ENCODE peak calls at places on chromosome 18, in eight cellular contexts. One of them, this sample, is unnamed.

GRCh38 chr18:60549338-60549960 is 176.9 kb upstream of the MC4R start:
- DNase-seq in HT-29: peak
- DNase-seq in thoracic aorta: no peak
- DNase-seq in dorsolateral prefrontal cortex: no peak
- DNase-seq in kidney: no peak
- DNase-seq in HuH-7.5: peak
- DNase-seq in stimulated activated CD4-positive, alpha-beta T cell treated with anti-CD3 and anti-CD28 coated beads, Interleukin-12 subunit alpha, Interleukin-12 subunit beta, amount 100 ng/mL, for 48 hours: no peak
- DNase-seq in T-helper 17 cell: no peak
- DNase-seq in this sample: no peak

GRCh38 chr18:45835057-45835634 is 9.7 kb downstream of the SIGLEC15 start:
- DNase-seq in HT-29: no peak
- DNase-seq in thoracic aorta: no peak
- DNase-seq in dorsolateral prefrontal cortex: no peak
- DNase-seq in kidney: no peak
- DNase-seq in HuH-7.5: no peak
- DNase-seq in stimulated activated CD4-positive, alpha-beta T cell treated with anti-CD3 and anti-CD28 coated beads, Interleukin-12 subunit alpha, Interleukin-12 subunit beta, amount 100 ng/mL, for 48 hours: no peak
- DNase-seq in T-helper 17 cell: no peak
- DNase-seq in this sample: no peak

GRCh38 chr18:41128545-41128944 is 826.5 kb upstream of the PIK3C3 start:
- DNase-seq in HT-29: no peak
- DNase-seq in thoracic aorta: no peak
- DNase-seq in dorsolateral prefrontal cortex: no peak
- DNase-seq in kidney: no peak
- DNase-seq in HuH-7.5: no peak
- DNase-seq in stimulated activated CD4-positive, alpha-beta T cell treated with anti-CD3 and anti-CD28 coated beads, Interleukin-12 subunit alpha, Interleukin-12 subunit beta, amount 100 ng/mL, for 48 hours: no peak
- DNase-seq in T-helper 17 cell: no peak
- DNase-seq in this sample: no peak

GRCh38 chr18:74497308-74497640 is 1.1 kb downstream of the CNDP2 start:
- DNase-seq in HT-29: no peak
- DNase-seq in thoracic aorta: no peak
- DNase-seq in dorsolateral prefrontal cortex: no peak
- DNase-seq in kidney: no peak
- DNase-seq in HuH-7.5: no peak
- DNase-seq in stimulated activated CD4-positive, alpha-beta T cell treated with anti-CD3 and anti-CD28 coated beads, Interleukin-12 subunit alpha, Interleukin-12 subunit beta, amount 100 ng/mL, for 48 hours: no peak
- DNase-seq in T-helper 17 cell: no peak
- DNase-seq in this sample: no peak

GRCh38 chr18:48629730-48630324 is 91.0 kb downstream of the CTIF start:
- DNase-seq in HT-29: no peak
- DNase-seq in thoracic aorta: no peak
- DNase-seq in dorsolateral prefrontal cortex: no peak
- DNase-seq in kidney: no peak
- DNase-seq in HuH-7.5: peak
- DNase-seq in stimulated activated CD4-positive, alpha-beta T cell treated with anti-CD3 and anti-CD28 coated beads, Interleukin-12 subunit alpha, Interleukin-12 subunit beta, amount 100 ng/mL, for 48 hours: no peak
- DNase-seq in T-helper 17 cell: no peak
- DNase-seq in this sample: no peak

GRCh38 chr18:74217476-74218143 is 69.3 kb downstream of the TIMM21 start:
- DNase-seq in HT-29: no peak
- DNase-seq in thoracic aorta: no peak
- DNase-seq in dorsolateral prefrontal cortex: no peak
- DNase-seq in kidney: no peak
- DNase-seq in HuH-7.5: no peak
- DNase-seq in stimulated activated CD4-positive, alpha-beta T cell treated with anti-CD3 and anti-CD28 coated beads, Interleukin-12 subunit alpha, Interleukin-12 subunit beta, amount 100 ng/mL, for 48 hours: no peak
- DNase-seq in T-helper 17 cell: no peak
- DNase-seq in this sample: no peak

GRCh38 chr18:41096504-41096903 is 858.5 kb upstream of the PIK3C3 start:
- DNase-seq in HT-29: no peak
- DNase-seq in thoracic aorta: no peak
- DNase-seq in dorsolateral prefrontal cortex: no peak
- DNase-seq in kidney: no peak
- DNase-seq in HuH-7.5: no peak
- DNase-seq in stimulated activated CD4-positive, alpha-beta T cell treated with anti-CD3 and anti-CD28 coated beads, Interleukin-12 subunit alpha, Interleukin-12 subunit beta, amount 100 ng/mL, for 48 hours: no peak
- DNase-seq in T-helper 17 cell: no peak
- DNase-seq in this sample: no peak

GRCh38 chr18:77114564-77115391 is 17.8 kb downstream of the MBP start:
- DNase-seq in HT-29: peak
- DNase-seq in thoracic aorta: peak
- DNase-seq in dorsolateral prefrontal cortex: no peak
- DNase-seq in kidney: peak
- DNase-seq in HuH-7.5: peak
- DNase-seq in stimulated activated CD4-positive, alpha-beta T cell treated with anti-CD3 and anti-CD28 coated beads, Interleukin-12 subunit alpha, Interleukin-12 subunit beta, amount 100 ng/mL, for 48 hours: no peak
- DNase-seq in T-helper 17 cell: no peak
- DNase-seq in this sample: peak

GRCh38 chr18:64244571-64244970 is 95.7 kb upstream of the LINC00305 start:
- DNase-seq in HT-29: peak
- DNase-seq in thoracic aorta: no peak
- DNase-seq in dorsolateral prefrontal cortex: no peak
- DNase-seq in kidney: no peak
- DNase-seq in HuH-7.5: no peak
- DNase-seq in stimulated activated CD4-positive, alpha-beta T cell treated with anti-CD3 and anti-CD28 coated beads, Interleukin-12 subunit alpha, Interleukin-12 subunit beta, amount 100 ng/mL, for 48 hours: no peak
- DNase-seq in T-helper 17 cell: no peak
- DNase-seq in this sample: no peak

This sample was measured in uterus.